ENCODE peak calls at places on chromosomes 7 and 10, in four cellular contexts. T, C, J and D are unnamed samples.
A peak's percentile ranks its signal among the peaks of the same experiment; 100 is the strongest.

GRCh38 chr7:34622182-34622581 is 35.8 kb upstream of the NPSR1 start:
- DNase-seq in T (no peak), C (peak; percentile 28), J (no peak), D (peak; percentile 21)

GRCh38 chr10:34816067-34817002 is 1.2 kb upstream of the PARD3 start:
- DNase-seq in T (no peak), C (peak; percentile 43), J (no peak), D (no peak)

GRCh38 chr7:16708980-16709379 is 44.6 kb upstream of the TSPAN13 start:
- DNase-seq in T (no peak), C (no peak), J (no peak), D (no peak)

GRCh38 chr10:114304566-114305421 is 65.7 kb downstream of the VWA2 start:
- DNase-seq in T (peak; percentile 45), C (peak; percentile 96), J (no peak), D (peak; percentile 36)

GRCh38 chr10:132844069-132844809 is 58.3 kb upstream of the NKX6-2 start:
- DNase-seq in T (no peak), C (no peak), J (peak; percentile 37), D (no peak)

GRCh38 chr7:36951257-36951697 is 227.0 kb upstream of the AOAH start:
- DNase-seq in T (peak; percentile 44), C (no peak), J (no peak), D (no peak)

GRCh38 chr7:86926732-86927131 is 132.7 kb downstream of the ELAPOR2 start:
- DNase-seq in T (peak; percentile 40), C (peak; percentile 74), J (no peak), D (no peak)

GRCh38 chr7:47035522-47035921 is 546.4 kb downstream of the TNS3 start:
- DNase-seq in T (no peak), C (no peak), J (no peak), D (no peak)

GRCh38 chr7:69800495-69800894 is 202.2 kb downstream of the AUTS2 start:
- DNase-seq in T (no peak), C (no peak), J (no peak), D (no peak)

GRCh38 chr10:106571216-106571954 is 593.1 kb downstream of the SORCS1 start:
- DNase-seq in T (no peak), C (peak; percentile 57), J (no peak), D (no peak)

GRCh38 chr10:8297107-8297506 is 242.6 kb downstream of the GATA3 start:
- DNase-seq in T (no peak), C (no peak), J (no peak), D (no peak)

GRCh38 chr7:133315332-133316040 is 62.6 kb downstream of the EXOC4 start:
- DNase-seq in T (no peak), C (no peak), J (no peak), D (no peak)

GRCh38 chr7:51024867-51025266 is 242.2 kb upstream of the GRB10 start:
- DNase-seq in T (no peak), C (no peak), J (no peak), D (no peak)

GRCh38 chr7:20581956-20582355 is 33.5 kb upstream of the ABCB5 start:
- DNase-seq in T (no peak), C (no peak), J (no peak), D (no peak)

GRCh38 chr10:79292789-79293746 is 54.2 kb upstream of the PPIF start:
- DNase-seq in T (no peak), C (peak; percentile 48), J (no peak), D (no peak)

GRCh38 chr10:61835069-61835908 is 66.2 kb upstream of the ARID5B start:
- DNase-seq in T (peak; percentile 49), C (peak; percentile 39), J (no peak), D (no peak)

GRCh38 chr7:92403760-92404074 is 43.6 kb upstream of the GATAD1 start:
- DNase-seq in T (no peak), C (no peak), J (no peak), D (no peak)

GRCh38 chr10:102678842-102679289 is 34.6 kb downstream of the TRIM8 start:
- DNase-seq in T (peak; percentile 27), C (peak; percentile 92), J (peak; percentile 65), D (peak; percentile 66)

GRCh38 chr10:18164093-18164492 is 23.9 kb downstream of the CACNB2 start:
- DNase-seq in T (no peak), C (no peak), J (no peak), D (no peak)

GRCh38 chr7:143490719-143491306 is 13.1 kb downstream of the TAS2R41 start:
- DNase-seq in T (no peak), C (peak; percentile 28), J (no peak), D (no peak)

GRCh38 chr7:30923774-30924413 is 12.2 kb downstream of the AQP1 start:
- DNase-seq in T (no peak), C (no peak), J (peak; percentile 14), D (no peak)

GRCh38 chr7:101913247-101913721 is 95.9 kb downstream of the CUX1 start:
- DNase-seq in T (no peak), C (no peak), J (no peak), D (peak; percentile 50)

GRCh38 chr7:73850781-73851207 is 8.5 kb upstream of the METTL27 start:
- DNase-seq in T (no peak), C (no peak), J (no peak), D (no peak)

GRCh38 chr10:101291254-101292193 is 62.3 kb upstream of the LBX1 start:
- DNase-seq in T (peak; percentile 35), C (peak; percentile 94), J (no peak), D (peak; percentile 89)

GRCh38 chr10:49186613-49187012 is 1.6 kb downstream of the TMEM273 start:
- DNase-seq in T (no peak), C (no peak), J (no peak), D (no peak)

GRCh38 chr7:84675633-84676034 is 481.0 kb upstream of the SEMA3A start:
- DNase-seq in T (no peak), C (no peak), J (no peak), D (no peak)

GRCh38 chr10:43194861-43195260 is 56.6 kb downstream of the CSGALNACT2 start:
- DNase-seq in T (no peak), C (no peak), J (no peak), D (peak; percentile 34)

GRCh38 chr7:18996583-18996982 is 120.9 kb downstream of the TWIST1 start:
- DNase-seq in T (no peak), C (no peak), J (no peak), D (no peak)

GRCh38 chr10:99730026-99730425 is 1.9 kb downstream of the COX15 start:
- DNase-seq in T (no peak), C (no peak), J (no peak), D (no peak)

GRCh38 chr7:28953628-28954027 is 4.5 kb downstream of the TRIL start:
- DNase-seq in T (peak; percentile 80), C (no peak), J (no peak), D (no peak)
- H3K27ac ChIP-seq in T (peak overlapping the region; percentile 74), C (no peak overlapping the region), J (peak overlapping the region; percentile 84), D (no peak overlapping the region)

DNA sequence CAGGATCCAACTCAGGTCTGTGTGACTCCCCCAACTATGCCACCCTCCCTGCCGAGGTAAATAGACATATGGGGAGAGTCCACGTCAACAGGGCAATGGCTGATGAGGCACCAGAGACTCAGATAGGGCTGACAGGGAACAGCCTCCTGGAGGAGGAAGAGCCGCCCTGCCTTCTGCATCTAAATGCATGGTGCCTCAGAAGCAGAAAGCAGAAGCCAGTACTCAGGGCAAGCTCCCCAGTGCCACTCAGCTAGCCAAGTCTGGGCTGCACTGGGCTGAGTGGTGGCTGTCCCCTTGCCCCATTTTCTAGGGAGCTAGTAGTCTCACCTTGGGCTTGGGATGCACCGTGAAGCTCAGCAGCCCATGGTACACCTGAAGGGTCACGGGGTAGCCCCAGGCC is 11.0 kb downstream of the RRP12 start:
- DNase-seq in T (no peak), C (no peak), J (no peak), D (no peak)
- H3K36me3 ChIP-seq in T (peaks cover 4% of the 10 kb centered on the region), C (no peaks in the 10 kb centered on the region), J (no peaks in the 10 kb centered on the region), D (peaks cover 11% of the 10 kb centered on the region)

GRCh38 chr7:23743226-23743625 is 33.2 kb downstream of the STK31 start:
- DNase-seq in T (no peak), C (no peak), J (no peak), D (no peak)
- H3K27ac ChIP-seq in T (no peak overlapping the region), C (no peak overlapping the region), J (no peak overlapping the region), D (no peak overlapping the region)

GRCh38 chr10:110510086-110510485 is 12.4 kb downstream of the DUSP5 start:
- DNase-seq in T (no peak), C (no peak), J (no peak), D (no peak)

GRCh38 chr10:110508389-110508788 is 10.7 kb downstream of the DUSP5 start:
- DNase-seq in T (no peak), C (no peak), J (no peak), D (no peak)

GRCh38 chr10:110509560-110509959 is 11.9 kb downstream of the DUSP5 start:
- DNase-seq in T (no peak), C (no peak), J (no peak), D (no peak)

GRCh38 chr10:110507303-110507702 is 9.6 kb downstream of the DUSP5 start:
- DNase-seq in T (no peak), C (no peak), J (no peak), D (no peak)

GRCh38 chr10:110508806-110509544 is 11.3 kb downstream of the DUSP5 start:
- DNase-seq in T (no peak), C (no peak), J (no peak), D (no peak)
- H3K36me3 ChIP-seq in T (peaks cover 73% of the 10 kb centered on the region), C (no peaks in the 10 kb centered on the region), J (no peaks in the 10 kb centered on the region), D (peaks cover 2% of the 10 kb centered on the region)

DNA sequence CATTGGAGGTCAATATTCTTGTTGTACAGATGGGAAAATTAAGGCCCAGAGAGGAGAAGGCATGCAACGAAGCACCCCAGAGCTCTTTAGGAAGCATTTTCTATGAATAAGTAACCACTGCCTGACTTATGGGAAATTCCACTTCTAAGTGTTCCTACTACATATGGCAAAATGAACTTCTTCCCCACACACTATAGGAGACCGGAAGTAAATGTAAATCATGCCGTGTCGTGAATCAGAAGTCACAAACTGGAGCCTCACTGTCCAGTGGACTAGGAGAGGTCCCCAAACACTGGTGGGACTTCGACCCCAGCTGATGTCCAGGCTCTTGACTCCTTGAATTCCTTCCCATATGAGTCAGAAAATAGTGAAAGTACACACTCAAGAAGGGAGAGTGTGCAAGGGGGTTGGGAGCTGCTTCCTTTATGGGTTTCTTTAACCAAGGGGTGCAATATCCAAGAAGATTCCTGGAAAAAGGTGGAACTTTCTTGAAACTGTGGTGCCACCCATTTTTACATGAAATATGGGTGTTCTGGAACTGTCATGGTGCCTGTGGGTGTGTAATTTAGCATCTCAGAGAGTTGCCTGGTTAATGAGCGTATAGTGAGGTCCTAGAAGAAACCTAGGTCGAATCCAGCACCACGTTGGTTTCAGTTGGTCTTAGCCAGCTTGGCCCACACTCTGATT is 6.7 kb downstream of the RASSF4 start:
- DNase-seq in T (no peak), C (no peak), J (no peak), D (no peak)
- H3K27ac ChIP-seq in T (no peak overlapping the region), C (no peak overlapping the region), J (no peak overlapping the region), D (peak overlapping the region; percentile 94)

DNA sequence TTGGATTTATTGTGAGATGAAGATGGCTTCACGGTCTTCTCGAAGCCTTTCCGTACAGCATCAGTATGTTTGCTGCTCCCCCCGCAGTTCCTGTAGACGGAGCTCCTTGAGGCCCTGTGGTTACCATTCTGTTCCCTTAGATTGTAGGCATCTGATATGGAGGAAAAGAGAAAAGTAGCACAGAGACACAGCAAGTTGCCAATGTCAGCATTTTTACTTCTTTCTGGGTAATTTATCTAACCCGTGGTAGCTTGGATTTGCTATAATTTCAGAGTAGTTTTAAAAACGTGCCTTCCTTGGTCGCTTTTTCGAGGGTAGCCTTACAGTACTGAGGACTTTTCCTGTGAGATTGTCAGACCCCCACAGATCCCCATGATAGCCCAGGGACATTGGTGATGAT is 37.5 kb downstream of the WDR37 start:
- DNase-seq in T (no peak), C (no peak), J (peak; percentile 10), D (no peak)
- H3K36me3 ChIP-seq in T (peaks cover 7% of the 10 kb centered on the region), C (no peaks in the 10 kb centered on the region), J (no peaks in the 10 kb centered on the region), D (peaks cover 8% of the 10 kb centered on the region)